ENCODE peak calls at places on chromosomes 4 and X, in nine cellular contexts. Q is activated T-cell treated with anti-CD3 and anti-CD28 coated beads, Interleukin-2, amount 50 U/mL, for 4 hours; I is pons; W is NCI-H524 treated with DMSO at 0.1 percent for 48 hours; X is Jurkat, Clone E6-1; Z is CD8-positive, alpha-beta memory T cell; C is cardiac fibroblast; E is hippocampal formation; V is COR-L47. U is an unnamed sample.

GRCh38 chr4:104449537-104449936 is 45.2 kb downstream of the CXXC4 start:
- DNase-seq in W (no peak), V (no peak), C (no peak), X (no peak), Z (no peak), I (no peak), Q (no peak), E (no peak), U (no peak)

GRCh38 chr4:140237616-140238352 is 83.8 kb upstream of the MAML3 start:
- DNase-seq in W (peak), I (peak), Z (no peak), V (peak), Q (no peak), C (peak), E (peak), X (no peak), U (peak)

GRCh38 chr4:3879681-3880594 is 113.8 kb downstream of the ADRA2C start:
- DNase-seq in C (no peak), I (no peak), V (no peak), Q (no peak), X (no peak), E (no peak), W (no peak), Z (peak), U (no peak)

GRCh38 chrX:15514279-15514678 is 13.7 kb downstream of the BMX start:
- DNase-seq in X (no peak), I (no peak), C (no peak), W (no peak), Q (no peak), V (no peak), Z (no peak), E (no peak), U (no peak)

GRCh38 chr4:1340181-1340747 is 6.7 kb upstream of the UVSSA start:
- DNase-seq in Z (no peak), Q (no peak), C (no peak), X (no peak), W (no peak), V (no peak), I (no peak), E (no peak), U (no peak)

GRCh38 chr4:84678976-84679744 is 96.2 kb downstream of the CDS1 start:
- DNase-seq in I (no peak), E (peak), W (no peak), V (no peak), Q (no peak), C (no peak), Z (no peak), X (no peak), U (no peak)

GRCh38 chrX:22041931-22042530 is 9.9 kb downstream of the PHEX start:
- DNase-seq in E (no peak), C (no peak), V (no peak), X (no peak), W (peak), Z (no peak), I (no peak), Q (no peak), U (peak)

GRCh38 chr4:116027311-116027710 is 913.9 kb upstream of the NDST4 start:
- DNase-seq in I (no peak), C (no peak), X (no peak), W (no peak), V (no peak), Q (no peak), Z (no peak), E (no peak), U (no peak)

GRCh38 chrX:44958480-44958879 is 85.5 kb downstream of the KDM6A start:
- DNase-seq in W (no peak), Z (no peak), Q (no peak), V (no peak), X (no peak), C (no peak), I (no peak), E (no peak), U (no peak)

GRCh38 chr4:5656415-5656814 is 51.9 kb downstream of the EVC2 start:
- DNase-seq in E (no peak), I (no peak), V (no peak), Q (no peak), X (no peak), Z (no peak), C (no peak), W (no peak), U (no peak)

U was measured in DMS 273 treated with DMSO at 0.1 percent for 48 hours.